ENCODE peak calls at places on chromosomes 2 and 18, in four cellular contexts. N, K, B and W are unnamed samples.

GRCh38 chr2:79530443-79530842 is 17.6 kb downstream of the CTNNA2 start:
- DNase-seq in N (peak), K (peak), B (no peak), W (no peak)

GRCh38 chr18:68925268-68925667 is 127.4 kb downstream of the CCDC102B start:
- DNase-seq in N (peak), K (peak), B (peak), W (no peak)

GRCh38 chr18:58473071-58473470 is 155.8 kb downstream of the ALPK2 start:
- DNase-seq in N (no peak), K (no peak), B (no peak), W (no peak)

GRCh38 chr2:189783451-189783926 is 650 bp downstream of the ORMDL1 start:
- DNase-seq in N (peak), K (peak), B (peak), W (peak)

GRCh38 chr18:55034742-55035141 is 75.5 kb upstream of the CCDC68 start:
- DNase-seq in N (no peak), K (no peak), B (no peak), W (no peak)

GRCh38 chr2:163698857-163699256 is 37.0 kb downstream of the FIGN start:
- DNase-seq in N (no peak), K (no peak), B (peak), W (no peak)

GRCh38 chr2:192195548-192196418 is 1.1 kb upstream of the TMEFF2 start:
- DNase-seq in N (no peak), K (peak), B (peak), W (peak)

GRCh38 chr2:11669454-11670291 is at the start of gene NTSR2:
- DNase-seq in N (peak), K (peak), B (peak), W (peak)

GRCh38 chr2:233977296-233977837 is 60.2 kb downstream of the TRPM8 start:
- DNase-seq in N (no peak), K (no peak), B (no peak), W (no peak)

GRCh38 chr2:109266511-109266910 is 137.5 kb downstream of the SH3RF3 start:
- DNase-seq in N (no peak), K (no peak), B (no peak), W (no peak)

GRCh38 chr18:48409591-48410094 is 460 bp upstream of the ZBTB7C start:
- DNase-seq in N (peak), K (no peak), B (peak), W (no peak)

GRCh38 chr2:160075171-160075570 is 12.8 kb upstream of the PLA2R1 start:
- DNase-seq in N (no peak), K (peak), B (peak), W (peak)

GRCh38 chr2:32474391-32474790 is 117.6 kb downstream of the BIRC6 start:
- DNase-seq in N (no peak), K (peak), B (no peak), W (no peak)

GRCh38 chr18:3651266-3651665 is 201.3 kb downstream of the TGIF1 start:
- DNase-seq in N (no peak), K (no peak), B (no peak), W (no peak)

GRCh38 chr2:195824478-195824877 is 167.5 kb downstream of the SLC39A10 start:
- DNase-seq in N (no peak), K (no peak), B (no peak), W (no peak)

GRCh38 chr2:182667321-182667695 is 48.7 kb upstream of the DNAJC10 start:
- DNase-seq in N (no peak), K (no peak), B (no peak), W (no peak)

GRCh38 chr18:9757851-9758587 is 49.9 kb downstream of the RAB31 start:
- DNase-seq in N (peak), K (peak), B (peak), W (peak)

GRCh38 chr18:7950380-7951143 is 383.4 kb downstream of the PTPRM start:
- DNase-seq in N (no peak), K (peak), B (peak), W (peak)

GRCh38 chr2:231764124-231764523 is 17.0 kb downstream of the PDE6D start:
- DNase-seq in N (no peak), K (no peak), B (no peak), W (no peak)

GRCh38 chr18:36281941-36282340 is 15.6 kb upstream of the FHOD3 start:
- DNase-seq in N (no peak), K (no peak), B (no peak), W (peak)

GRCh38 chr2:80246449-80247025 is 58.0 kb downstream of the LRRTM1 start:
- DNase-seq in N (no peak), K (no peak), B (no peak), W (no peak)

GRCh38 chr18:36672437-36673344 is 156.1 kb downstream of the TPGS2 start:
- DNase-seq in N (peak), K (peak), B (peak), W (peak)

GRCh38 chr2:20667151-20667530 is 197 bp downstream of the GDF7 start:
- DNase-seq in N (no peak), K (no peak), B (no peak), W (no peak)

GRCh38 chr2:20665261-20666113 is 1.5 kb upstream of the GDF7 start:
- DNase-seq in N (no peak), K (no peak), B (no peak), W (no peak)

GRCh38 chr2:20666114-20666363 is 905 bp upstream of the GDF7 start:
- DNase-seq in N (no peak), K (no peak), B (no peak), W (no peak)

GRCh38 chr2:20667531-20668401 is 822 bp downstream of the GDF7 start:
- DNase-seq in N (no peak), K (no peak), B (no peak), W (no peak)

GRCh38 chr2:20666364-20667150 is at the start of gene GDF7:
- DNase-seq in N (no peak), K (no peak), B (no peak), W (peak)
- TF ChIP-seq CTCF in N (no peak), K (no peak), B (peak), W (peak)

GRCh38 chr2:55861733-55862132 is 61.8 kb downstream of the EFEMP1 start:
- DNase-seq in N (no peak), K (peak), B (peak), W (no peak)
- H3K4me3 ChIP-seq in N (no peak), K (no peak), B (no peak), W (no peak)

GRCh38 chr2:102871707-102872106 is 109.9 kb downstream of the TMEM182 start:
- DNase-seq in N (no peak), K (no peak), B (no peak), W (no peak)

GRCh38 chr2:102872388-102872787 is 110.6 kb downstream of the TMEM182 start:
- DNase-seq in N (no peak), K (no peak), B (peak), W (no peak)
- TF ChIP-seq CTCF in N (no peak), K (no peak), B (no peak), W (no peak)

GRCh38 chr2:203909192-203909945 is 27.2 kb upstream of the ICOS start:
- DNase-seq in N (peak), K (peak), B (peak), W (peak)
- H3K4me3 ChIP-seq in N (no peak), K (peak), B (peak), W (peak)

DNA sequence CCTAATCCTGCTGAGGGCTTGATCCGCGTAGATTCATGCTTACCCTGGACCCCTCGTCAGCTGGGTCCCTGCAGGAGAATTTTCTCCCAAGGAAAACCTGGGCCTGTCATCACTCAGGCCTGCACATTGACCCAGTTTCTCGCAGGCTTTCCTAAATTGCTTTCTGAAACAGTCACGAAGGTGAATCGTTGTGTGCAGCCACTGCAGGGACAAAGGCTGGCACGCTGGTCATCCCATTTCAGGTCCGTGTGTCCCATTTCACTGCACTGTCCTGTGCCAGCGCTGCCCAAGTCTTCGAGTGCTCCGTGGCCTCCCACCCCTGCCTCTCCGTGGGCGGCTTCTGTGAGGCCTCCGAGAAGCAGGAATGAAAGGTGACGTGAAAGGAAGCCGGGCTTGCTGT is 62.8 kb upstream of the YWHAQ start:
- DNase-seq in N (no peak), K (no peak), B (no peak), W (no peak)
- TF ChIP-seq CTCF in N (no peak), K (no peak), B (no peak), W (no peak)